ENCODE peak calls at places on chromosomes 2 and 18, in ten cellular contexts. E, S, J, P, X, V, Y, Z, O and N are unnamed samples.
A peak's percentile ranks its signal among the peaks of the same experiment; 100 is the strongest.

GRCh38 chr18:22822024-22822423 is 111.1 kb upstream of the RBBP8 start:
- DNase-seq in E (no peak), Y (peak; percentile 67), Z (peak; percentile 89), P (peak; percentile 76), V (no peak), O (peak; percentile 93), S (no peak), J (peak; percentile 43), X (peak; percentile 56), N (no peak)

GRCh38 chr2:233424028-233424951 is 70.0 kb downstream of the DGKD start:
- DNase-seq in Y (no peak), Z (no peak), E (peak; percentile 8), P (no peak), S (no peak), O (no peak), J (no peak), V (peak; percentile 92), X (no peak), N (no peak)

GRCh38 chr18:44819944-44820510 is 139.3 kb downstream of the SETBP1 start:
- DNase-seq in E (no peak), X (no peak), O (no peak), J (no peak), V (peak; percentile 92), S (no peak), Y (no peak), Z (no peak), P (no peak), N (no peak)

GRCh38 chr2:51695531-51695930 is 663.6 kb upstream of the NRXN1 start:
- DNase-seq in J (peak; percentile 39), Y (no peak), V (no peak), O (no peak), X (no peak), Z (peak; percentile 44), P (no peak), E (no peak), S (no peak), N (no peak)

GRCh38 chr18:35888329-35888728 is 84.2 kb upstream of the RMP24 start:
- DNase-seq in V (no peak), Z (no peak), E (no peak), J (no peak), O (no peak), X (no peak), S (no peak), P (no peak), Y (no peak), N (no peak)

GRCh38 chr2:124668161-124668560 is 643.1 kb downstream of the CNTNAP5 start:
- DNase-seq in S (peak; percentile 29), X (no peak), E (no peak), J (no peak), Y (no peak), V (no peak), Z (peak; percentile 4), O (no peak), P (no peak), N (no peak)

GRCh38 chr2:223944166-223944703 is 900 bp downstream of the WDFY1 start:
- DNase-seq in J (peak; percentile 46), X (no peak), V (peak; percentile 74), P (peak; percentile 84), O (no peak), E (peak; percentile 41), Z (no peak), Y (no peak), S (no peak), N (no peak)

GRCh38 chr2:32559136-32559535 is 68.7 kb upstream of the TTC27 start:
- DNase-seq in P (no peak), J (peak; percentile 54), Y (no peak), Z (peak; percentile 8), O (no peak), X (no peak), S (no peak), V (no peak), E (no peak), N (no peak)

GRCh38 chr2:127146071-127146725 is 39.2 kb upstream of the BIN1 start:
- DNase-seq in S (no peak), V (no peak), E (no peak), P (no peak), O (no peak), Y (no peak), J (no peak), Z (no peak), X (no peak), N (no peak)

GRCh38 chr2:36356199-36356989 is 816 bp downstream of the CRIM1 start:
- DNase-seq in J (peak; percentile 70), V (peak; percentile 77), P (peak; percentile 58), E (no peak), X (no peak), S (no peak), O (no peak), Z (no peak), Y (no peak), N (no peak)

GRCh38 chr2:43273477-43273876 is 47.1 kb upstream of the ZFP36L2 start:
- DNase-seq in Y (no peak), V (peak; percentile 76), P (no peak), X (peak; percentile 48), S (no peak), E (no peak), J (peak; percentile 69), O (no peak), Z (peak; percentile 43), N (no peak)

GRCh38 chr2:128736689-128737545 is 418.2 kb upstream of the HS6ST1 start:
- DNase-seq in O (peak; percentile 57), S (peak; percentile 32), Z (peak; percentile 30), E (peak; percentile 54), J (peak; percentile 82), Y (no peak), X (peak; percentile 72), P (peak; percentile 95), V (peak; percentile 87), N (peak; percentile 11)

DNA sequence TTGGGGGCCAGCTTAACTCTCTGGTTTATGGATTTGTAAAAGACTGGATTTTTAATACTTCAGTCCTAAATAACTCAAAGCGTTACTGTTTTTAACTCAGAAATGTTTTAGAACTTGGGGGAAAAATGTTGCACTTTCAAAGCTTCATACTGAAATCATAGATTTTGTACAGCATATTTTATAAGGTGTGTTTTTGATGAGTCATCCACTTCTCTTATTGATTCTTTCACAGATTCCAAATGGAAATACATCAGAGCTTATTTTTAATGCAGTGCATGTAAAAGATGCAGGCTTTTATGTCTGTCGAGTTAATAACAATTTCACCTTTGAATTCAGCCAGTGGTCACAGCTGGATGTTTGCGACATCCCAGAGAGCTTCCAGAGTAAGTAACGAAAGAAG is 28.9 kb downstream of the MALT1 start:
- DNase-seq in Z (no peak), P (no peak), J (no peak), X (no peak), V (no peak), E (no peak), S (no peak), Y (no peak), O (no peak), N (no peak)
- H3K4me3 ChIP-seq in Z (no peak overlapping the region), P (no peak overlapping the region), J (no peak overlapping the region), X (no peak overlapping the region), V (no peak overlapping the region), E (no peak overlapping the region), S (no peak overlapping the region), Y (no peak overlapping the region), O (no peak overlapping the region), N (no peak overlapping the region)

GRCh38 chr2:140621963-140622362 is 1508.9 kb downstream of the LRP1B start:
- DNase-seq in Z (no peak), E (no peak), S (no peak), Y (no peak), J (no peak), V (no peak), X (no peak), P (no peak), O (no peak), N (no peak)

GRCh38 chr2:140630557-140630956 is 1500.3 kb downstream of the LRP1B start:
- DNase-seq in O (no peak), V (no peak), J (no peak), E (no peak), P (no peak), X (no peak), S (no peak), Z (no peak), Y (no peak), N (no peak)

GRCh38 chr2:140624188-140624587 is 1506.6 kb downstream of the LRP1B start:
- DNase-seq in Y (no peak), E (no peak), O (no peak), P (no peak), X (no peak), Z (no peak), S (no peak), V (no peak), J (no peak), N (no peak)

GRCh38 chr2:140627136-140627535 is 1503.7 kb downstream of the LRP1B start:
- DNase-seq in Z (no peak), X (no peak), O (no peak), S (no peak), V (no peak), P (no peak), Y (no peak), J (peak; percentile 18), E (no peak), N (no peak)
- TF ChIP-seq CTCF in Z (no peak), X (no peak), O (no peak), S (no peak), V (no peak), P (no peak), Y (no peak), J (no peak), E (no peak), N (no peak)

GRCh38 chr2:105129722-105130232 is 91.9 kb downstream of the MRPS9 start:
- DNase-seq in V (no peak), S (no peak), E (no peak), P (no peak), X (no peak), O (no peak), Z (no peak), Y (no peak), J (no peak), N (no peak)

GRCh38 chr2:105127288-105127915 is 89.5 kb downstream of the MRPS9 start:
- DNase-seq in E (no peak), O (no peak), S (no peak), V (no peak), J (no peak), Z (no peak), Y (no peak), X (no peak), P (no peak), N (no peak)

GRCh38 chr2:105125428-105125827 is 87.6 kb downstream of the MRPS9 start:
- DNase-seq in P (peak; percentile 83), S (no peak), J (no peak), V (no peak), Z (no peak), Y (no peak), E (no peak), O (no peak), X (no peak), N (no peak)

GRCh38 chr2:105125920-105126319 is 88.1 kb downstream of the MRPS9 start:
- DNase-seq in Y (no peak), V (no peak), Z (no peak), J (no peak), S (no peak), X (no peak), O (no peak), E (no peak), P (peak; percentile 66), N (no peak)

GRCh38 chr2:105126353-105126752 is 88.5 kb downstream of the MRPS9 start:
- DNase-seq in Z (no peak), P (no peak), J (no peak), E (no peak), X (no peak), V (no peak), Y (no peak), O (no peak), S (no peak), N (no peak)
- H3K4me3 ChIP-seq in Z (no peak overlapping the region), P (no peak overlapping the region), J (no peak overlapping the region), E (no peak overlapping the region), X (no peak overlapping the region), V (no peak overlapping the region), Y (no peak overlapping the region), O (no peak overlapping the region), S (no peak overlapping the region), N (no peak overlapping the region)

GRCh38 chr2:169397697-169398096 is 35.4 kb upstream of the LRP2 start:
- DNase-seq in E (no peak), S (no peak), J (peak; percentile 4), O (peak; percentile 6), Y (no peak), Z (no peak), V (no peak), X (no peak), P (peak; percentile 22), N (no peak)
- TF ChIP-seq CTCF in E (no peak), S (no peak), J (no peak), O (peak; percentile 26), Y (peak; percentile 38), Z (no peak), V (no peak), X (peak; percentile 12), P (peak; percentile 54), N (no peak)